ENCODE peak calls at places on chromosomes 12 and 14, in eight cellular contexts. D, A, M, J, H, Z, W and K are unnamed samples.

GRCh38 chr14:96181188-96181762 is 23.4 kb upstream of the BDKRB2 start:
- DNase-seq in D (no peak), W (no peak), Z (no peak), J (no peak), A (no peak), M (no peak), H (no peak), K (no peak)

GRCh38 chr12:32535260-32535999 is 136.1 kb downstream of the FGD4 start:
- DNase-seq in M (peak), A (no peak), W (peak), D (peak), Z (peak), J (peak), H (peak), K (no peak)

GRCh38 chr14:36826614-36827013 is 165.0 kb downstream of the PAX9 start:
- DNase-seq in M (no peak), A (no peak), W (no peak), H (no peak), D (no peak), J (no peak), Z (no peak), K (no peak)

GRCh38 chr12:76299536-76300296 is 48.5 kb downstream of the BBS10 start:
- DNase-seq in W (no peak), J (no peak), D (no peak), M (no peak), H (no peak), A (no peak), Z (no peak), K (no peak)

GRCh38 chr12:65631621-65632111 is 192.6 kb upstream of the HMGA2 start:
- DNase-seq in A (peak), J (no peak), W (no peak), M (peak), Z (no peak), D (peak), H (no peak), K (no peak)

GRCh38 chr14:76964695-76965094 is 63.8 kb downstream of the IRF2BPL start:
- DNase-seq in J (peak), W (no peak), A (no peak), D (no peak), H (no peak), Z (no peak), M (no peak), K (no peak)

GRCh38 chr12:88693837-88694445 is 113.7 kb upstream of the KITLG start:
- DNase-seq in Z (no peak), H (no peak), J (no peak), A (no peak), W (no peak), D (peak), M (peak), K (no peak)

GRCh38 chr12:7210642-7211151 is 21.2 kb downstream of the PEX5 start:
- DNase-seq in W (no peak), A (no peak), J (no peak), Z (no peak), D (no peak), H (no peak), M (no peak), K (no peak)

GRCh38 chr14:22096511-22096890 is 422.9 kb upstream of the OR4E1 start:
- DNase-seq in W (no peak), A (no peak), D (no peak), M (no peak), J (no peak), Z (no peak), H (no peak), K (no peak)

GRCh38 chr14:22097072-22097471 is 423.5 kb upstream of the OR4E1 start:
- DNase-seq in J (no peak), Z (no peak), D (no peak), M (no peak), H (no peak), A (no peak), W (no peak), K (no peak)

GRCh38 chr14:22098435-22098834 is 424.8 kb upstream of the OR4E1 start:
- DNase-seq in J (no peak), D (no peak), W (no peak), M (no peak), A (no peak), Z (no peak), H (no peak), K (no peak)

GRCh38 chr14:22097606-22098292 is 424.1 kb upstream of the OR4E1 start:
- DNase-seq in W (no peak), H (no peak), D (no peak), A (no peak), M (no peak), Z (no peak), J (no peak), K (no peak)

DNA sequence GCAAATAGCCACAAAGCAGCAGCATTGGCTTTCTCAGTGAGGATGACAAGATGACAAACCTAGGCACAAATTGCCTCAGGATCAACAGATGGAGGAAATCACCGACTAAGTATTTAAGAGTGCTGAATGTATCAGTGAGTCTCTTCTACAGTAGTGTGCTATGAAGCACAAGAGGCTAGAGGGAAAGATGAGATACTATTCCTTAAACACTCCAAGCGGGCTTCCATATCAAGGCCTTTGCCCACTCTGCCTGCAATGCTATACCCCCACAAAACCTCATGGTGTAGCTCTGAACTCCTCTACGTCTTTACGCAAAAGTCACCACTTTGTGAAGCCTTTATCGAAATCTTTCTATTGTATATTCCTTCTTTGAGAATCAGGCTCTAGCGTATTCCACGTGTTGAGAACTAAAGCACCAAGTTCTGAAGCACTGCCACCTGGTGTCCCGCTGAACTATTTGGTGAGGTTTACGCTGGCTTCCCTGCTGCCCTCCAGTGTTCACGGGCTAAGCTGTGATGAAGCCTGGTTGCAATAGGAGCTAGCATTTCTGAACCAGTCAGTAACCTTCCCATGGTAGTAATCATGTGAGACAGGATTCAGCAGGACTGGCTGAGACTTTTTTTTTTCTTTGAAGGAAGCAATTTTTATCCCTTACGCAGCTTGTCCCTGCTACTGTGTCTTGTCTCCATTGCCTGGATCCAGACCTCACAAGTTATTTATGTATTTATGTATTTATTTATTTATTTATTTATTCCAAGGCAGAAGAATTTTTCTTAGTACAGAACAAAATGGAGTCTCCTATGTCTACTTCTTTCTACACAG is 426.5 kb upstream of the OR4E1 start:
- DNase-seq in D (peak), M (peak), Z (peak), A (peak), H (peak), J (peak), W (peak), K (no peak)
- TF ChIP-seq CTCF in D (peak), M (peak), Z (peak), A (peak), H (peak), J (no peak), W (peak), K (peak)

DNA sequence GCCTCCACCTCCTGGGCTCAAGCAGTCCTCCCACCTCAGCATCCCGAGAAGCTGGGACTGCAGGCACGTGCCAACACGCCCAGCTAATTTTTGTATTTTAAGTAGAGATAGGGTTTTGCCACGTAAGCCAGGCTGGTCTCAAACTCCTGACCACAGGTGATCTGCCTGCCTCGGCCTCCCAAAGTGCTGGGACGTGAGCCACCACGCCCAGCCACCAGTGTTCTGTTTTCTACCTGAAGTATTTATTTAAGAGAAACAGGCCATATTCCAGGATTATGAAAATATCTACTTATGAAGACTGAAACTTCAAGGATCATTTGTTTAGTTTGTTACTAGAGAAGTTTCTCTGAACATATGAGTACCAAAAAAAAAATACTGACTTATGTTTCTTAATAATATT is 10.3 kb downstream of the GTF2H3 start:
- DNase-seq in J (no peak), D (no peak), W (no peak), A (no peak), M (no peak), H (no peak), Z (no peak), K (no peak)
- TF ChIP-seq CTCF in J (no peak), D (no peak), W (no peak), A (no peak), M (no peak), H (no peak), Z (no peak), K (no peak)

GRCh38 chr14:91253795-91254323 is 9.4 kb upstream of the GPR68 start:
- DNase-seq in W (peak), D (no peak), M (no peak), A (no peak), Z (no peak), J (no peak), H (no peak), K (no peak)

GRCh38 chr14:91250912-91251311 is 6.4 kb upstream of the GPR68 start:
- DNase-seq in Z (no peak), W (no peak), J (no peak), H (no peak), M (no peak), A (no peak), D (no peak), K (no peak)

GRCh38 chr14:91255026-91255695 is 10.7 kb upstream of the GPR68 start:
- DNase-seq in M (no peak), A (no peak), H (no peak), D (no peak), W (no peak), Z (no peak), J (no peak), K (no peak)

GRCh38 chr14:91254456-91254855 is 10.0 kb upstream of the GPR68 start:
- DNase-seq in Z (no peak), J (no peak), M (no peak), D (no peak), W (no peak), A (no peak), H (no peak), K (no peak)

DNA sequence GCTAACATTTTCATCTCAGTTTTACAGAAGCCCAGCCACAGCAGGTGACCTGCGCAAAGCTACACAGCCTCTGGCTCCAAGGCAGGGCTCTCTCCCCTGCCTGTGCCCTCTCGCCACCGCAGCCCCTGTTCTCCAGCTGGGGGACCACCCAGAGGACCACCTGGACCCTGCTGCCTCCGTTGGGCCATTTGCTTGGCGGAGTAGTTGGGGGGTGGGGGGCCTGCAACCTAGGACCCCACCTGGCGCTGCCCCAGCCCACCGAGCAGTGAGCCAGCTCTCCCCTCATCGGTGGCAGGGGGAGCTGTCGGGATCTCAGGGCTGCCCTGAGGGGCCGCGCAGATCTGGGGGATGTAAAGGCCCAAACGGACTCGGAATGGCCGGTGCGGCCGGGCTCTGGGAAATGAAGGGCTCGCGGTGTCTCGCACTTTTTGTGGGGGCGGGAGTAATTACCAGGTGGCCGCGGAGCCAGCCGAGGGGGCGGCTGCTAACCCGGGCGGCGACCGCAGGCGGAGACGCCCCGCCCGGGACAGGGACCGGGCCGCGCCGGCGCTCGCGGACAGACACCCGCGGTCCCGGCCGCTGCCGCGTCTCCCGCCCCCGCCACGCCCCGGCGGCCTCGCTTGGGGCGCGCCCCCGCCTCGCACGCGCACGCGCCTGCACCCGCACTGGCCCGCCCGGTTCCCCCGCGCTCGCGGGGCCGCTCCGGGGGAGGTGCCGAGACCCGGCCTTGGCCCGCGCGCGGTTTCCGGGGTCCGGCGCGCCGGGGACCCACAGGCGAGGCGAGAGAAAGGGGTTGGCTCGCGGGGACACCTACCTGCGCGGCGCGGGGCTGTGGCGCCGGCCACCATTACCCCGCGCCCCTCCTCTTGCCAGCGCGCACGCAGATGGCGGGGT is 8.6 kb upstream of the GPR68 start:
- DNase-seq in Z (no peak), A (no peak), W (peak), H (peak), D (no peak), M (no peak), J (peak), K (no peak)
- TF ChIP-seq CTCF in Z (no peak), A (peak), W (no peak), H (no peak), D (peak), M (peak), J (no peak), K (peak)

GRCh38 chr12:48285751-48286650 is 64.7 kb downstream of the ZNF641 start:
- DNase-seq in H (no peak), A (no peak), J (no peak), W (no peak), M (no peak), Z (no peak), D (no peak), K (no peak)

GRCh38 chr12:48281811-48282210 is 68.9 kb downstream of the ZNF641 start:
- DNase-seq in H (no peak), M (no peak), W (no peak), Z (no peak), D (no peak), J (no peak), A (no peak), K (no peak)

GRCh38 chr12:48291511-48291910 is 59.2 kb downstream of the ZNF641 start:
- DNase-seq in Z (no peak), W (no peak), J (no peak), A (no peak), M (no peak), D (no peak), H (no peak), K (no peak)

GRCh38 chr12:48288387-48289268 is 62.1 kb downstream of the ZNF641 start:
- DNase-seq in A (no peak), Z (no peak), W (no peak), H (no peak), J (no peak), M (no peak), D (no peak), K (no peak)

DNA sequence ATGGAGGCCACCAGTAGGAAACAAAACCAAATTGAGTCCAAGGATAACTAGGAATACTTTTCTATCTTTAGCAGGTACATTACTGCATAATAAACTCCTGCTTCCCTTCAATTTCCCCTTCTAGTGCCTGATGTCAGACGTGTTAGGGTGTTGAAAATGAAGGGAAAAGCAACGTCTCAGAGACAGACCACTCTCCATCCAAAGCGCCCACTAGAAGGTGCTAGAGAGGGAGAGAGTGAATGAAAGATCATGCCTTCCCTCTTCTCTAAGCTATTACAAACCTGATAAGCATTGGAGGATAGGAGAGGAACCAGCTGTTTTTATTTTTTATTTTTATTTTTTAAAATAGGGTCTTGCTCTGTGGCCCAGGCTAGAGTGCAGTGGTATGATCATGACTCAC is 64.1 kb downstream of the ZNF641 start:
- DNase-seq in D (peak), J (no peak), A (no peak), H (peak), M (no peak), W (no peak), Z (no peak), K (no peak)
- TF ChIP-seq CTCF in D (peak), J (no peak), A (peak), H (no peak), M (peak), W (peak), Z (no peak), K (peak)

GRCh38 chr12:58309806-58310205 is 368.4 kb downstream of the ATP23 start:
- DNase-seq in M (no peak), J (peak), D (peak), W (no peak), H (no peak), A (no peak), Z (no peak), K (no peak)

GRCh38 chr12:58306266-58306995 is 365.1 kb downstream of the ATP23 start:
- DNase-seq in J (no peak), W (no peak), A (no peak), D (peak), M (no peak), Z (no peak), H (no peak), K (no peak)

GRCh38 chr12:58313091-58313855 is 371.9 kb downstream of the ATP23 start:
- DNase-seq in M (peak), H (no peak), J (no peak), A (peak), W (no peak), D (peak), Z (no peak), K (no peak)

GRCh38 chr12:58310828-58311273 is 369.5 kb downstream of the ATP23 start:
- DNase-seq in M (peak), H (no peak), W (no peak), Z (no peak), D (peak), J (no peak), A (peak), K (no peak)

GRCh38 chr12:58310368-58310767 is 369.0 kb downstream of the ATP23 start:
- DNase-seq in W (no peak), H (no peak), A (peak), J (no peak), Z (no peak), M (no peak), D (peak), K (no peak)
- TF ChIP-seq CTCF in W (no peak), H (no peak), A (peak), J (no peak), Z (no peak), M (peak), D (peak), K (peak)

GRCh38 chr14:69013943-69014782 is 35.1 kb upstream of the ACTN1 start:
- DNase-seq in J (peak), D (peak), H (no peak), A (no peak), M (peak), W (no peak), Z (peak), K (no peak)
- TF ChIP-seq CTCF in J (no peak), D (no peak), H (no peak), A (no peak), M (no peak), W (no peak), Z (no peak), K (no peak)

DNA sequence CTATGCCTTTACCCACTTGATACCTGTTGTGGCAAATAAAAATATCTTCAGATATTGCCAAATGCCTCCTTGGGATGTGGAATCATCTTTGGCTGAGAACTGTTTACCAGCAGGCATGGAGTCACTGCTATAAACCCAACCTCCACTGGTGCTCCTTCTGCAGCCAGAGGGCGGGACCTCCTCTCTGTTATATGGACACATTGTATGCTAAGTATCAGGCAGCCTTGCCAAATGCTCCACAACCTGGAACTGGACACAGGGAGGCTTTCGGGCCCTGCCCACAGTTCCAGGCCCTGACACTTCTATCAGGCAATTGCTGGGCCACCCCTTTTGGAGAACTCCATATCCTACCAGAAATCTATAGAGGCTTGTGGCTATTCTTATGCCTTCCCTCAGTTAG is 201.0 kb downstream of the TMX1 start:
- DNase-seq in D (peak), H (no peak), M (no peak), J (no peak), Z (no peak), W (no peak), A (no peak), K (no peak)
- TF ChIP-seq CTCF in D (no peak), H (no peak), M (no peak), J (no peak), Z (no peak), W (no peak), A (no peak), K (no peak)

GRCh38 chr12:108620236-108620879 is 13.3 kb downstream of the SELPLG start:
- DNase-seq in W (no peak), Z (no peak), J (no peak), A (no peak), H (no peak), D (peak), M (no peak), K (no peak)

GRCh38 chr12:108618079-108618952 is 15.4 kb downstream of the SELPLG start:
- DNase-seq in A (peak), M (peak), J (peak), Z (peak), W (peak), D (peak), H (peak), K (no peak)

GRCh38 chr12:108616941-108617858 is 16.5 kb downstream of the SELPLG start:
- DNase-seq in Z (peak), H (no peak), D (peak), M (no peak), J (no peak), A (no peak), W (no peak), K (no peak)

GRCh38 chr12:108621161-108621560 is 12.5 kb downstream of the SELPLG start:
- DNase-seq in M (no peak), W (no peak), J (no peak), H (no peak), Z (no peak), A (no peak), D (no peak), K (no peak)

DNA sequence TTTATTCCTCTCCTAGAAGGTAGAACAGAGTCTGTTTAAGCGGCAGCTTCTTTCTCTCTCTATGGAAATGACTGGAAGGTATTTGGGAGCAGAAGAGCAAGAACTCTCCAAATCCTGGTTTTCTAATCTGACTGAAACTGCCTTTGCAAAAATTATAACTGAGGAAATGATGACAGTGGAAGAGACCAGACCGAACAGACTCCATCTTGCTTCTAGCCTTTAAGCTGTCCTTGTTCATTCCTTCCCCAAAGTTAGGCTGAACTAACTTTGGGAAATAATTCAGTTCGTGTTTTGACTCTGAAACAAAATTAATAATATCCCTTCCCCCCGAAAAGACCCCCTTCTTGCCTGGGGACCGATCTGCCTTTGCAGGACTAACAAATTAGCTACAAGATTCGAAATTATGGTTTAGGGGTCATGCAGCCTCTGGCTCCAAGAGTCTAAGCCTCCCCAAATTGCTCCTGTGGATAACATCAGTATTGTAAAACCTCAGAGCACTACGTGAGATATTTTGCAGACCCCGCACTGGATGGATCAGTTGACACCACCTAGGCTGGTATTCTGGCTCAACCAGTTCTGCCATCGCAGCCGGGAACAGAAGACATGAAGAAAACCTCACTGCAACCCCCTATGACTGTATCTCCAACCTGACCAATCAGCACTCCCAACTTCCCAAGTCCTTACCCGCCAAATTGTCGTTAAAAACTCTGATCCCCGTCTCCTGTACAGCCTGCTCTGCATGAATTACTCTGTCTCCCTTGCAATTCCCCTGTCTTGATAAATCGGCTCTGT is 14.1 kb downstream of the SELPLG start:
- DNase-seq in Z (no peak), D (no peak), W (no peak), A (no peak), J (no peak), M (no peak), H (no peak), K (no peak)
- TF ChIP-seq CTCF in Z (no peak), D (no peak), W (no peak), A (no peak), J (no peak), M (no peak), H (no peak), K (no peak)